ENCODE peak calls at places on chromosome 16, in five cellular contexts. One of them, this sample, is unnamed.

GRCh38 chr16:11198817-11199216 is 57.2 kb downstream of the SOCS1 start:
- DNase-seq in K562: peak
- DNase-seq in endothelial cell of umbilical vein: no peak
- DNase-seq in GM12878: no peak
- DNase-seq in A549: peak
- DNase-seq in this sample: peak

GRCh38 chr16:9199312-9199711 is 107.9 kb downstream of the HAPSTR1 start:
- DNase-seq in K562: no peak
- DNase-seq in endothelial cell of umbilical vein: no peak
- DNase-seq in GM12878: no peak
- DNase-seq in A549: no peak
- DNase-seq in this sample: no peak

GRCh38 chr16:87426423-87427215 is 34.5 kb downstream of the MAP1LC3B start:
- DNase-seq in K562: no peak
- DNase-seq in endothelial cell of umbilical vein: no peak
- DNase-seq in GM12878: no peak
- DNase-seq in A549: no peak
- DNase-seq in this sample: no peak

GRCh38 chr16:13414154-13414553 is 505.8 kb upstream of the ERCC4 start:
- DNase-seq in K562: no peak
- DNase-seq in endothelial cell of umbilical vein: no peak
- DNase-seq in GM12878: no peak
- DNase-seq in A549: no peak
- DNase-seq in this sample: no peak

GRCh38 chr16:19168173-19169080 is at the start of gene SYT17:
- DNase-seq in K562: no peak
- DNase-seq in endothelial cell of umbilical vein: no peak
- DNase-seq in GM12878: no peak
- DNase-seq in A549: peak
- DNase-seq in this sample: no peak

GRCh38 chr16:1181715-1182671 is 29.1 kb downstream of the CACNA1H start:
- DNase-seq in K562: no peak
- DNase-seq in endothelial cell of umbilical vein: peak
- DNase-seq in GM12878: no peak
- DNase-seq in A549: peak
- DNase-seq in this sample: no peak

GRCh38 chr16:56848056-56848936 is 16.7 kb upstream of the SLC12A3 start:
- DNase-seq in K562: no peak
- DNase-seq in endothelial cell of umbilical vein: peak
- DNase-seq in GM12878: no peak
- DNase-seq in A549: no peak
- DNase-seq in this sample: peak

GRCh38 chr16:180921-181667 is 835 bp downstream of the HBQ1 start:
- DNase-seq in K562: peak
- DNase-seq in endothelial cell of umbilical vein: peak
- DNase-seq in GM12878: peak
- DNase-seq in A549: peak
- DNase-seq in this sample: peak

GRCh38 chr16:87235810-87236515 is 81.2 kb downstream of the C16orf95 start:
- DNase-seq in K562: no peak
- DNase-seq in endothelial cell of umbilical vein: no peak
- DNase-seq in GM12878: no peak
- DNase-seq in A549: no peak
- DNase-seq in this sample: peak

GRCh38 chr16:27109666-27110523 is 43.2 kb downstream of the C16orf82 start:
- DNase-seq in K562: peak
- DNase-seq in endothelial cell of umbilical vein: peak
- DNase-seq in GM12878: no peak
- DNase-seq in A549: peak
- DNase-seq in this sample: peak

GRCh38 chr16:16797239-16797638 is 418.3 kb downstream of the NPIPA7 start:
- DNase-seq in K562: no peak
- DNase-seq in endothelial cell of umbilical vein: no peak
- DNase-seq in GM12878: no peak
- DNase-seq in A549: no peak
- DNase-seq in this sample: peak

GRCh38 chr16:71542377-71542776 is 16.2 kb downstream of the CHST4 start:
- DNase-seq in K562: peak
- DNase-seq in endothelial cell of umbilical vein: peak
- DNase-seq in GM12878: no peak
- DNase-seq in A549: peak
- DNase-seq in this sample: peak

GRCh38 chr16:84672276-84673202 is 24.2 kb downstream of the KLHL36 start:
- DNase-seq in K562: peak
- DNase-seq in endothelial cell of umbilical vein: peak
- DNase-seq in GM12878: no peak
- DNase-seq in A549: peak
- DNase-seq in this sample: peak
- TF ChIP-seq MYC in K562: no peak
- TF ChIP-seq MYC in endothelial cell of umbilical vein: no peak
- TF ChIP-seq MYC in GM12878: no peak
- TF ChIP-seq MYC in A549: no peak
- TF ChIP-seq MYC in this sample: peak

GRCh38 chr16:76748698-76749097 is 442.3 kb upstream of the MON1B start:
- DNase-seq in K562: no peak
- DNase-seq in endothelial cell of umbilical vein: no peak
- DNase-seq in GM12878: no peak
- DNase-seq in A549: no peak
- DNase-seq in this sample: no peak

GRCh38 chr16:76749780-76750375 is 441.1 kb upstream of the MON1B start:
- DNase-seq in K562: no peak
- DNase-seq in endothelial cell of umbilical vein: no peak
- DNase-seq in GM12878: no peak
- DNase-seq in A549: no peak
- DNase-seq in this sample: no peak
- TF ChIP-seq CTCF in K562: no peak
- TF ChIP-seq CTCF in endothelial cell of umbilical vein: no peak
- TF ChIP-seq CTCF in GM12878: no peak
- TF ChIP-seq CTCF in A549: no peak
- TF ChIP-seq CTCF in this sample: no peak

DNA sequence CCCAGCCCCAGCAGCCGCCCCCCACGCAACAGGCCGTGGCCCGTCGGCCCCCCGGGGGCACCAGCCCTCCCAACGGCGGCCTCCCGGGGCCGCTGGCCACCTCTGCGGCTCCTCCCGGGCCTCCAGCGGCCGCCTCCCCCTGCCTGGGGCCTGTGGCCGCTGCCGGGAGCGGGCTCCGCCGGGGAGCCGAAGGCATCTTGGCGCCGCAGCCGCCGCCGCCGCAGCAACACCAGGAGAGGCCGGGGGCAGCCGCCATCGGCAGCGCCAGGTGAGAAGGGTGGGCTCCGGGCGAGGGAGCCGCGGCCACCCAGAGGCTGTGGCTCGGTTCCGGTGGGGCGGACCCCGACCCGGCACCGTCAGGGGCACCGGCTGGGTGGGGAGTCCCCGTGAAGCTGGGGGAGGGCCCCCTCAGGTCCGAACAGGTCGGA is 506 bp downstream of the ATXN2L start:
- DNase-seq in K562: no peak
- DNase-seq in endothelial cell of umbilical vein: no peak
- DNase-seq in GM12878: no peak
- DNase-seq in A549: no peak
- DNase-seq in this sample: no peak
- TF ChIP-seq MYC in K562: no peak
- TF ChIP-seq MYC in endothelial cell of umbilical vein: no peak
- TF ChIP-seq MYC in GM12878: no peak
- TF ChIP-seq MYC in A549: no peak
- TF ChIP-seq MYC in this sample: no peak

GRCh38 chr16:5011637-5012036 is 22.1 kb downstream of the NAGPA start:
- DNase-seq in K562: no peak
- DNase-seq in endothelial cell of umbilical vein: no peak
- DNase-seq in GM12878: no peak
- DNase-seq in A549: no peak
- DNase-seq in this sample: no peak

GRCh38 chr16:5012887-5013286 is 20.8 kb downstream of the NAGPA start:
- DNase-seq in K562: no peak
- DNase-seq in endothelial cell of umbilical vein: no peak
- DNase-seq in GM12878: no peak
- DNase-seq in A549: no peak
- DNase-seq in this sample: no peak

GRCh38 chr16:5007256-5007655 is 26.5 kb downstream of the NAGPA start:
- DNase-seq in K562: no peak
- DNase-seq in endothelial cell of umbilical vein: no peak
- DNase-seq in GM12878: no peak
- DNase-seq in A549: no peak
- DNase-seq in this sample: no peak

GRCh38 chr16:5008311-5008731 is 25.4 kb downstream of the NAGPA start:
- DNase-seq in K562: no peak
- DNase-seq in endothelial cell of umbilical vein: no peak
- DNase-seq in GM12878: no peak
- DNase-seq in A549: no peak
- DNase-seq in this sample: no peak

GRCh38 chr16:5010576-5011329 is 23.0 kb downstream of the NAGPA start:
- DNase-seq in K562: no peak
- DNase-seq in endothelial cell of umbilical vein: no peak
- DNase-seq in GM12878: no peak
- DNase-seq in A549: no peak
- DNase-seq in this sample: no peak
- TF ChIP-seq CTCF in K562: peak
- TF ChIP-seq CTCF in endothelial cell of umbilical vein: no peak
- TF ChIP-seq CTCF in GM12878: no peak
- TF ChIP-seq CTCF in A549: no peak
- TF ChIP-seq CTCF in this sample: no peak

GRCh38 chr16:50763211-50763610 is 21.3 kb downstream of the CYLD start:
- DNase-seq in K562: no peak
- DNase-seq in endothelial cell of umbilical vein: no peak
- DNase-seq in GM12878: no peak
- DNase-seq in A549: no peak
- DNase-seq in this sample: no peak

GRCh38 chr16:50765866-50766265 is 24.0 kb downstream of the CYLD start:
- DNase-seq in K562: no peak
- DNase-seq in endothelial cell of umbilical vein: no peak
- DNase-seq in GM12878: no peak
- DNase-seq in A549: no peak
- DNase-seq in this sample: no peak

GRCh38 chr16:50761276-50761675 is 19.4 kb downstream of the CYLD start:
- DNase-seq in K562: no peak
- DNase-seq in endothelial cell of umbilical vein: no peak
- DNase-seq in GM12878: no peak
- DNase-seq in A549: no peak
- DNase-seq in this sample: no peak

GRCh38 chr16:50765246-50765645 is 23.4 kb downstream of the CYLD start:
- DNase-seq in K562: no peak
- DNase-seq in endothelial cell of umbilical vein: no peak
- DNase-seq in GM12878: no peak
- DNase-seq in A549: no peak
- DNase-seq in this sample: no peak

GRCh38 chr16:50762241-50762640 is 20.4 kb downstream of the CYLD start:
- DNase-seq in K562: no peak
- DNase-seq in endothelial cell of umbilical vein: peak
- DNase-seq in GM12878: no peak
- DNase-seq in A549: no peak
- DNase-seq in this sample: no peak
- TF ChIP-seq MYC in K562: no peak
- TF ChIP-seq MYC in endothelial cell of umbilical vein: no peak
- TF ChIP-seq MYC in GM12878: no peak
- TF ChIP-seq MYC in A549: no peak
- TF ChIP-seq MYC in this sample: no peak

DNA sequence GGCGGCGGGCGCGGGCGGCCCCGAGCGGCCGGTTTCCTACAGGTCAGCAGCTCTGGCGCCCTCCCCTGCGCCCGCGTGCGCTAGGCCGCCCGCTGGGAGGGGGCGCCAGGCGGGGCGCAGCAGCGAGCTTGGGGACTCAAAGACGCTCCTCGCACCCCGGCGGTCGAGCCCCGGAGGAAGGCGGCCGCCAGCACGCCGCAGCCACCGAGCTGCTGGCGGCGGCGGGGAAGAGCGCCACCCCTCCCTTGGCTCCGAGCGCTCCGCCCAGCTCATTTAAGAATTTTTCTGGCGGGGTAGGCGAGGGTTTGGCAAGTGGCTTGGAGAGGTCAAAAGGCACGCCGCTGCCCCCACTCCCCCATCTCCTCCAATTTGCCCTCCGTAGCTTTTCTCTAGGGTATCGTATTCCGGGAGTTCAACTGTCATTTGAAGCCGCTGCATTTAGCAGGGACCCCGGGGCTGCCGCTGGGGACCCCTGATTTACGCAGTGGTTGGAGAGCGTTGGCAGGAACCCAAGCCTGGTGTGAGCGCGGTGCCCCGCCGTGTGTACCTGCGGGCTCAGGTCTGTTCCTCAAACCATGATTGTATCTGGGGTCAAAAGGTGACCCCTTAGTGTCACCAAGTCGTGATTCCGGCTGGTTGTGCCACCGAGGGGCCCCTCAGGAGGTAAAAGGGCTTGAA is 59.5 kb upstream of the GSE1 start:
- DNase-seq in K562: peak
- DNase-seq in endothelial cell of umbilical vein: peak
- DNase-seq in GM12878: no peak
- DNase-seq in A549: peak
- DNase-seq in this sample: peak
- TF ChIP-seq CTCF in K562: peak
- TF ChIP-seq CTCF in endothelial cell of umbilical vein: no peak
- TF ChIP-seq CTCF in GM12878: peak
- TF ChIP-seq CTCF in A549: peak
- TF ChIP-seq CTCF in this sample: peak

GRCh38 chr16:66510298-66510697 is 39.6 kb downstream of the TK2 start:
- DNase-seq in K562: no peak
- DNase-seq in endothelial cell of umbilical vein: no peak
- DNase-seq in GM12878: no peak
- DNase-seq in A549: no peak
- DNase-seq in this sample: no peak

GRCh38 chr16:66510711-66511614 is 39.0 kb downstream of the TK2 start:
- DNase-seq in K562: no peak
- DNase-seq in endothelial cell of umbilical vein: no peak
- DNase-seq in GM12878: no peak
- DNase-seq in A549: peak
- DNase-seq in this sample: no peak

GRCh38 chr16:66509576-66509975 is 40.3 kb downstream of the TK2 start:
- DNase-seq in K562: no peak
- DNase-seq in endothelial cell of umbilical vein: no peak
- DNase-seq in GM12878: no peak
- DNase-seq in A549: no peak
- DNase-seq in this sample: no peak

GRCh38 chr16:66512589-66513404 is 37.1 kb downstream of the TK2 start:
- DNase-seq in K562: no peak
- DNase-seq in endothelial cell of umbilical vein: peak
- DNase-seq in GM12878: no peak
- DNase-seq in A549: peak
- DNase-seq in this sample: no peak

GRCh38 chr16:66511615-66512500 is 38.1 kb downstream of the TK2 start:
- DNase-seq in K562: peak
- DNase-seq in endothelial cell of umbilical vein: peak
- DNase-seq in GM12878: no peak
- DNase-seq in A549: peak
- DNase-seq in this sample: peak
- TF ChIP-seq MYC in K562: no peak
- TF ChIP-seq MYC in endothelial cell of umbilical vein: no peak
- TF ChIP-seq MYC in GM12878: no peak
- TF ChIP-seq MYC in A549: no peak
- TF ChIP-seq MYC in this sample: no peak